ENCODE peak calls at places on chromosomes 3 and 15, in ten cellular contexts. One of them, this sample, is unnamed.

GRCh38 chr15:68481321-68481720 is 49.4 kb upstream of the ITGA11 start:
- DNase-seq in GM12892: no peak
- DNase-seq in HepG2: no peak
- DNase-seq in A549: no peak
- DNase-seq in prostate gland: no peak
- DNase-seq in heart left ventricle: no peak
- DNase-seq in body of pancreas: no peak
- DNase-seq in adrenal gland: no peak
- DNase-seq in uterus: no peak
- DNase-seq in GM12891: no peak
- DNase-seq in this sample: no peak

GRCh38 chr3:129506272-129506742 is 22.1 kb upstream of the RHO start:
- DNase-seq in GM12892: no peak
- DNase-seq in HepG2: no peak
- DNase-seq in A549: no peak
- DNase-seq in prostate gland: no peak
- DNase-seq in heart left ventricle: peak; percentile 25
- DNase-seq in body of pancreas: no peak
- DNase-seq in adrenal gland: no peak
- DNase-seq in uterus: no peak
- DNase-seq in GM12891: no peak
- DNase-seq in this sample: no peak

GRCh38 chr15:70493376-70493775 is 270.0 kb downstream of the UACA start:
- DNase-seq in GM12892: no peak
- DNase-seq in HepG2: no peak
- DNase-seq in A549: no peak
- DNase-seq in prostate gland: no peak
- DNase-seq in heart left ventricle: peak; percentile 1
- DNase-seq in body of pancreas: no peak
- DNase-seq in adrenal gland: no peak
- DNase-seq in uterus: no peak
- DNase-seq in GM12891: no peak
- DNase-seq in this sample: no peak

GRCh38 chr3:71088742-71089141 is 494.8 kb downstream of the FOXP1 start:
- DNase-seq in GM12892: no peak
- DNase-seq in HepG2: no peak
- DNase-seq in A549: no peak
- DNase-seq in prostate gland: no peak
- DNase-seq in heart left ventricle: no peak
- DNase-seq in body of pancreas: no peak
- DNase-seq in adrenal gland: no peak
- DNase-seq in uterus: no peak
- DNase-seq in GM12891: no peak
- DNase-seq in this sample: no peak

GRCh38 chr3:134299185-134299887 is 48.7 kb upstream of the RYK start:
- DNase-seq in GM12892: no peak
- DNase-seq in HepG2: no peak
- DNase-seq in A549: no peak
- DNase-seq in prostate gland: no peak
- DNase-seq in heart left ventricle: no peak
- DNase-seq in body of pancreas: no peak
- DNase-seq in adrenal gland: no peak
- DNase-seq in uterus: no peak
- DNase-seq in GM12891: no peak
- DNase-seq in this sample: peak; percentile 16

GRCh38 chr3:59268170-59268569 is 218.3 kb upstream of the CFAP20DC start:
- DNase-seq in GM12892: no peak
- DNase-seq in HepG2: no peak
- DNase-seq in A549: no peak
- DNase-seq in prostate gland: no peak
- DNase-seq in heart left ventricle: no peak
- DNase-seq in body of pancreas: no peak
- DNase-seq in adrenal gland: no peak
- DNase-seq in uterus: no peak
- DNase-seq in GM12891: no peak
- DNase-seq in this sample: no peak

GRCh38 chr15:87755226-87755625 is 501.3 kb downstream of the NTRK3 start:
- DNase-seq in GM12892: no peak
- DNase-seq in HepG2: no peak
- DNase-seq in A549: no peak
- DNase-seq in prostate gland: no peak
- DNase-seq in heart left ventricle: no peak
- DNase-seq in body of pancreas: no peak
- DNase-seq in adrenal gland: no peak
- DNase-seq in uterus: no peak
- DNase-seq in GM12891: no peak
- DNase-seq in this sample: no peak

GRCh38 chr3:54859204-54859603 is 68.7 kb downstream of the LRTM1 start:
- DNase-seq in GM12892: no peak
- DNase-seq in HepG2: no peak
- DNase-seq in A549: no peak
- DNase-seq in prostate gland: no peak
- DNase-seq in heart left ventricle: no peak
- DNase-seq in body of pancreas: no peak
- DNase-seq in adrenal gland: no peak
- DNase-seq in uterus: no peak
- DNase-seq in GM12891: no peak
- DNase-seq in this sample: no peak

GRCh38 chr3:126180477-126181397 is at the start of gene ALDH1L1:
- DNase-seq in GM12892: no peak
- DNase-seq in HepG2: peak; percentile 69
- DNase-seq in A549: no peak
- DNase-seq in prostate gland: peak; percentile 90
- DNase-seq in heart left ventricle: peak; percentile 89
- DNase-seq in body of pancreas: peak; percentile 95
- DNase-seq in adrenal gland: peak; percentile 96
- DNase-seq in uterus: peak; percentile 90
- DNase-seq in GM12891: no peak
- DNase-seq in this sample: no peak

GRCh38 chr3:126179825-126180476 is 435 bp downstream of the ALDH1L1 start:
- DNase-seq in GM12892: no peak
- DNase-seq in HepG2: peak; percentile 89
- DNase-seq in A549: no peak
- DNase-seq in prostate gland: peak; percentile 65
- DNase-seq in heart left ventricle: peak; percentile 77
- DNase-seq in body of pancreas: peak; percentile 81
- DNase-seq in adrenal gland: peak; percentile 81
- DNase-seq in uterus: peak; percentile 43
- DNase-seq in GM12891: no peak
- DNase-seq in this sample: no peak

GRCh38 chr3:126184465-126185000 is 4.1 kb upstream of the ALDH1L1 start:
- DNase-seq in GM12892: no peak
- DNase-seq in HepG2: peak; percentile 90
- DNase-seq in A549: peak; percentile 17
- DNase-seq in prostate gland: no peak
- DNase-seq in heart left ventricle: no peak
- DNase-seq in body of pancreas: no peak
- DNase-seq in adrenal gland: peak; percentile 65
- DNase-seq in uterus: no peak
- DNase-seq in GM12891: no peak
- DNase-seq in this sample: no peak

GRCh38 chr3:126186271-126186670 is 5.9 kb upstream of the ALDH1L1 start:
- DNase-seq in GM12892: no peak
- DNase-seq in HepG2: no peak
- DNase-seq in A549: no peak
- DNase-seq in prostate gland: no peak
- DNase-seq in heart left ventricle: no peak
- DNase-seq in body of pancreas: no peak
- DNase-seq in adrenal gland: no peak
- DNase-seq in uterus: no peak
- DNase-seq in GM12891: no peak
- DNase-seq in this sample: no peak

DNA sequence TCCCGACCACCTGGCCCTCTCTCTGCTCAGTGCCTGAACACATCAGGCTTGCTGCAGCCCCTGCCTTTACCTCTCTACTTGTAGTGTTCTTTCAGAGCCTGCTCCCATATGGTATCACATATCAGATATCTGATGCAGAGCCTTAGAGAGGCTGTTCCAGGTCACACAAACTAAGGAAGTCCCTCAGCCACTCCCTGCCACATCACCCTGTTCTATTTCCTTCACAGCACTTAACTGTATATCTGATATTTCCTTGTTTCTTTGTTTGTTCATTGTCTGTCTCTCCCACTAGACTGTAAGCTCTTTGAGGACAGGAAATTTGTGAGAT is 976 bp upstream of the ALDH1L1 start:
- DNase-seq in GM12892: no peak
- DNase-seq in HepG2: no peak
- DNase-seq in A549: no peak
- DNase-seq in prostate gland: no peak
- DNase-seq in heart left ventricle: no peak
- DNase-seq in body of pancreas: no peak
- DNase-seq in adrenal gland: no peak
- DNase-seq in uterus: no peak
- DNase-seq in GM12891: no peak
- DNase-seq in this sample: no peak
- TF ChIP-seq POLR2A in GM12892: no peak
- TF ChIP-seq POLR2A in HepG2: no peak
- TF ChIP-seq POLR2A in A549: no peak
- TF ChIP-seq POLR2A in prostate gland: no peak
- TF ChIP-seq POLR2A in heart left ventricle: no peak
- TF ChIP-seq POLR2A in body of pancreas: no peak
- TF ChIP-seq POLR2A in adrenal gland: no peak
- TF ChIP-seq POLR2A in uterus: no peak
- TF ChIP-seq POLR2A in GM12891: no peak
- TF ChIP-seq POLR2A in this sample: no peak

DNA sequence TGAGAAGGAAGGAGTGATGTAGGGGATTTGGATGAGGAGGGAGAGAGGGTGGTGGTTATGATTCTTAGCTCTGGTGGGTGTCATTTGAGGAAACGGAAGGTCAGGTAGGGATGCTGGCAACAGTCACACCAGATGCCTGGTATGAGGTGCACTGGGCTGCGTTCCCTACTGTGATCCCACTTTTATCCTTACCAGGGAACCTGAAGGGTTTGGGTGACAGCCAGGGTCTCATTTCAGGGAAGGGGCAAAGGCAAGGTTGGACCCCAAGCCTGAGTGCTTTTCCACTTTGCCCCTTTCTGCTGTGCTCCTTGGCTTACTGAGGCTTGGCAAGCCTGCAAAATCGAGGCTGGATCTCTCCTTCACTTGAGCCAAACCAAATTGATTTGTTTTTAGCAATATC is 36.0 kb upstream of the SACM1L start:
- DNase-seq in GM12892: no peak
- DNase-seq in HepG2: no peak
- DNase-seq in A549: no peak
- DNase-seq in prostate gland: no peak
- DNase-seq in heart left ventricle: no peak
- DNase-seq in body of pancreas: no peak
- DNase-seq in adrenal gland: no peak
- DNase-seq in uterus: no peak
- DNase-seq in GM12891: no peak
- DNase-seq in this sample: no peak
- TF ChIP-seq POLR2A in GM12892: no peak
- TF ChIP-seq POLR2A in HepG2: no peak
- TF ChIP-seq POLR2A in A549: no peak
- TF ChIP-seq POLR2A in prostate gland: no peak
- TF ChIP-seq POLR2A in heart left ventricle: no peak
- TF ChIP-seq POLR2A in body of pancreas: no peak
- TF ChIP-seq POLR2A in adrenal gland: no peak
- TF ChIP-seq POLR2A in uterus: no peak
- TF ChIP-seq POLR2A in GM12891: no peak
- TF ChIP-seq POLR2A in this sample: no peak

DNA sequence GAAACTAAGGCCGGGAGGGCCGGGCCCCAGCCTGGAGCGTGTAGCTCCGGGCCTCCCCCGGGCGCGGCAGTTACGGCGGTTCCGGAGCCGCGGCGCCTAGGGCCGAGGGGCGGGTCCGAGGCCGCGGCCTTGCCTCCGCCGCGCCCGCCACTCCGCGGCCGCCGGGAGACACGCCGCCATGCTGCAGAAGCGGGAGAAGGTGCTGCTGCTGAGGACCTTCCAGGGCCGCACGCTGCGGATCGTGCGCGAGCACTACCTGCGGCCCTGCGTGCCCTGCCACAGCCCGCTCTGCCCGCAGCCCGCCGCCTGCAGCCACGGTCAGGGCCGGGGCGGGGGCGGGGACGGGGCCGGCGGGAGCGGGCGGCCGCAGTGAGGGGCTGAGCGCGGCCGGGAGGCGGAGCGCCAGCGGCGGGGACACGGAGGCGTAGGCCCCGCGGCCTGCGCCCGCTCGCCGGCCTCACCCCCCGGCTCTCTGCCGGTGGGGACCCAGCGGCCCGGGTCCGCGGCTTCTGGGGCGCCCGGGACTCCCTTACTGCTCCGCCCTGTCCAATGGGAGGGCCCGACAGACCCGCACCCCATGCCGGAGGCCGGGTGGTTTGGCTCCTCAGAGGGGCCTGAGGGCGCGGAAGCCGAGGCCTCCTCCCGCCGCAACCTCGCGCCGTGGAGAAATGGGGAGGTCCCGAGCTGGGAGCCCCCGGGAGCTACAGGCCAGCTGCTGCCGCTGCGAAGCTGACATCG is at the start of gene DIS3L:
- DNase-seq in GM12892: peak; percentile 72
- DNase-seq in HepG2: peak; percentile 32
- DNase-seq in A549: peak; percentile 82
- DNase-seq in prostate gland: peak; percentile 36
- DNase-seq in heart left ventricle: peak; percentile 82
- DNase-seq in body of pancreas: peak; percentile 59
- DNase-seq in adrenal gland: peak; percentile 72
- DNase-seq in uterus: peak; percentile 37
- DNase-seq in GM12891: peak; percentile 68
- DNase-seq in this sample: peak; percentile 88
- TF ChIP-seq POLR2A in GM12892: peak; percentile 77
- TF ChIP-seq POLR2A in HepG2: peak; percentile 85
- TF ChIP-seq POLR2A in A549: peak; percentile 84
- TF ChIP-seq POLR2A in prostate gland: peak; percentile 33
- TF ChIP-seq POLR2A in heart left ventricle: no peak
- TF ChIP-seq POLR2A in body of pancreas: peak; percentile 65
- TF ChIP-seq POLR2A in adrenal gland: peak; percentile 34
- TF ChIP-seq POLR2A in uterus: peak; percentile 57
- TF ChIP-seq POLR2A in GM12891: peak; percentile 51
- TF ChIP-seq POLR2A in this sample: peak; percentile 58

GRCh38 chr15:42490246-42490742 is 647 bp downstream of the ZNF106 start:
- DNase-seq in GM12892: no peak
- DNase-seq in HepG2: no peak
- DNase-seq in A549: no peak
- DNase-seq in prostate gland: no peak
- DNase-seq in heart left ventricle: no peak
- DNase-seq in body of pancreas: no peak
- DNase-seq in adrenal gland: no peak
- DNase-seq in uterus: no peak
- DNase-seq in GM12891: peak; percentile 18
- DNase-seq in this sample: no peak

GRCh38 chr15:42493694-42494093 is 1.7 kb upstream of the SNAP23 start:
- DNase-seq in GM12892: no peak
- DNase-seq in HepG2: no peak
- DNase-seq in A549: no peak
- DNase-seq in prostate gland: no peak
- DNase-seq in heart left ventricle: no peak
- DNase-seq in body of pancreas: no peak
- DNase-seq in adrenal gland: no peak
- DNase-seq in uterus: no peak
- DNase-seq in GM12891: no peak
- DNase-seq in this sample: no peak

GRCh38 chr15:42491540-42492225 is 742 bp upstream of the ZNF106 start:
- DNase-seq in GM12892: no peak
- DNase-seq in HepG2: peak; percentile 27
- DNase-seq in A549: peak; percentile 30
- DNase-seq in prostate gland: no peak
- DNase-seq in heart left ventricle: no peak
- DNase-seq in body of pancreas: no peak
- DNase-seq in adrenal gland: no peak
- DNase-seq in uterus: no peak
- DNase-seq in GM12891: no peak
- DNase-seq in this sample: peak; percentile 74

GRCh38 chr15:42494998-42495360 is 455 bp upstream of the SNAP23 start:
- DNase-seq in GM12892: no peak
- DNase-seq in HepG2: peak; percentile 34
- DNase-seq in A549: peak; percentile 26
- DNase-seq in prostate gland: peak; percentile 73
- DNase-seq in heart left ventricle: no peak
- DNase-seq in body of pancreas: peak; percentile 43
- DNase-seq in adrenal gland: peak; percentile 67
- DNase-seq in uterus: peak; percentile 70
- DNase-seq in GM12891: no peak
- DNase-seq in this sample: no peak

DNA sequence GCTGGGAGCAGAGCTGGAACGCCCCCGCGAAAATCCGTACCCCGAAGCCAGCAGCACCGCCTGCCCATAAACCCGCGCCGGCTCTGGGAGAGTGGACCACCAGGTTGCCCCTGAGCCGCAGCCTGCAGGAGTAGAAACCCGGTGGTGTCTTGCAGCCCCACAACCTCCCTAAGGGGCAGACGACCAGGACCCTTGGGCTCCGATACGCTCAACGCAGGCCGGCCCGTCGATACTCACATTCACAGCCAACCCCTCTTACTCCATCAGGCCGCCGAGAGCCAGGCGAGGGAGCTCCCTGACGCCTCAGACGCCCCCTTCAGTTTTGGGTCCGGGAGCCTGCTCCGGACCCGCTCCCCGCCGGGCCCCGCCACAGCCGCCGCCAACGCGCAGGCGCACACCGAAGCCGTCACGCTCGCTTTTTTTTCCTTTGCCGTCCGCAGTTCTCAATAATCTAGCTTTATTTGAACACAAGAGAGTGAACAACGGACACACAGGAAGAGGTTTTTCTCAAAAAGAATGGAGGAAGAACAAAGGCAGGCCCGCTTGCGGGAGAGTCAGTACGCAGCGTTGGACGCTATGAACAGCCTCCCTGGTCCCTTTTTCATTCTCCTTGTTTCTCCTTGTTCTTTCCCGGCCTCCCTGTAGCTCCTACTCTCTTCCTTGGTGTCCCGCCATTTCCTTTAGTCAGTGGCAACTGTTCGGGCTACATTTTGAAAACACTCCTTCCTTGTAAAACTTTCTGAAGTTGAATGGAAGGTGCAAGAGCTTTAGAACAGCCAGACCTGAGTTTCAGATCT is at the start of gene ZNF106:
- DNase-seq in GM12892: peak; percentile 83
- DNase-seq in HepG2: peak; percentile 91
- DNase-seq in A549: peak; percentile 85
- DNase-seq in prostate gland: peak; percentile 79
- DNase-seq in heart left ventricle: peak; percentile 94
- DNase-seq in body of pancreas: peak; percentile 86
- DNase-seq in adrenal gland: peak; percentile 91
- DNase-seq in uterus: peak; percentile 88
- DNase-seq in GM12891: peak; percentile 80
- DNase-seq in this sample: peak; percentile 93
- TF ChIP-seq POLR2A in GM12892: peak; percentile 79
- TF ChIP-seq POLR2A in HepG2: peak; percentile 81
- TF ChIP-seq POLR2A in A549: peak; percentile 74
- TF ChIP-seq POLR2A in prostate gland: peak; percentile 89
- TF ChIP-seq POLR2A in heart left ventricle: peak; percentile 57
- TF ChIP-seq POLR2A in body of pancreas: peak; percentile 87
- TF ChIP-seq POLR2A in adrenal gland: peak; percentile 56
- TF ChIP-seq POLR2A in uterus: peak; percentile 91
- TF ChIP-seq POLR2A in GM12891: peak; percentile 94
- TF ChIP-seq POLR2A in this sample: peak; percentile 94